ENCODE peak calls at places on chromosomes 11 and 22, in ten cellular contexts. Z is adrenal gland; K is RCC 7860; Y is RPMI7951; U is EL; B is progenitor cell of endocrine pancreas; O is stimulated activated effector memory CD8-positive, alpha-beta T cell treated with anti-CD3 and anti-CD28 coated beads, Interleukin-12 subunit alpha, Interleukin-12 subunit beta, amount 100 ng/mL, for 72 hours; D is anterior cingulate cortex; F is HFF-Myc; M is cardiac fibroblast. T is an unnamed sample.

GRCh38 chr22:46413725-46414379 is 78.3 kb downstream of the TRMU start:
- DNase-seq in M (no peak), K (no peak), D (no peak), O (no peak), Z (no peak), B (no peak), Y (no peak), F (no peak), U (no peak), T (no peak)

GRCh38 chr22:44337658-44338004 is 24.9 kb upstream of the SHISAL1 start:
- DNase-seq in O (no peak), D (no peak), Z (peak; percentile 37), U (peak; percentile 67), M (peak; percentile 72), Y (peak; percentile 74), K (peak; percentile 43), F (no peak), B (no peak), T (peak; percentile 73)

GRCh38 chr22:40449676-40450035 is 79.3 kb downstream of the SGSM3 start:
- DNase-seq in Z (peak; percentile 16), B (no peak), K (no peak), F (peak; percentile 14), Y (peak; percentile 47), D (no peak), M (peak; percentile 79), O (no peak), U (peak; percentile 76), T (no peak)

GRCh38 chr11:65355013-65355775 is 643 bp downstream of the TIGD3 start:
- DNase-seq in Z (peak; percentile 49), Y (no peak), M (no peak), K (no peak), D (no peak), B (no peak), O (peak; percentile 68), F (no peak), U (peak; percentile 27), T (peak; percentile 52)

GRCh38 chr22:25760294-25760693 is 18.3 kb downstream of the MYO18B start:
- DNase-seq in Y (no peak), F (no peak), K (no peak), O (no peak), M (peak; percentile 29), B (no peak), U (peak; percentile 39), Z (no peak), D (no peak), T (no peak)

GRCh38 chr11:12224537-12224893 is 114.1 kb downstream of the MICAL2 start:
- DNase-seq in Z (peak; percentile 75), D (no peak), K (peak; percentile 81), U (peak; percentile 63), B (no peak), M (peak; percentile 93), O (peak; percentile 92), Y (peak; percentile 97), F (no peak), T (no peak)

GRCh38 chr11:85751738-85752137 is 59.2 kb downstream of the SYTL2 start:
- DNase-seq in Y (no peak), Z (no peak), F (no peak), U (peak; percentile 55), O (no peak), K (no peak), D (no peak), M (no peak), B (no peak), T (no peak)

GRCh38 chr22:41352058-41352457 is 29.7 kb upstream of the TEF start:
- DNase-seq in D (no peak), Z (no peak), K (peak; percentile 34), M (peak; percentile 47), B (no peak), O (no peak), F (no peak), Y (peak; percentile 19), U (peak; percentile 77), T (no peak)

GRCh38 chr11:111440416-111441205 is 61.5 kb upstream of the POU2AF1 start:
- DNase-seq in M (no peak), F (no peak), K (no peak), U (no peak), D (no peak), O (no peak), B (no peak), Z (no peak), Y (no peak), T (no peak)

GRCh38 chr11:8870461-8871282 is 40.3 kb upstream of the AKIP1 start:
- DNase-seq in M (peak; percentile 80), O (no peak), Y (peak; percentile 76), U (peak; percentile 68), F (no peak), Z (peak; percentile 57), D (no peak), B (peak; percentile 38), K (peak; percentile 29), T (peak; percentile 59)

GRCh38 chr22:26589845-26590524 is at the start of gene TPST2:
- DNase-seq in Y (peak; percentile 75), B (peak; percentile 65), Z (peak; percentile 79), K (peak; percentile 53), M (peak; percentile 80), F (no peak), U (peak; percentile 78), D (no peak), O (peak; percentile 88), T (peak; percentile 85)

GRCh38 chr22:24417901-24418641 is 9.3 kb upstream of the ADORA2A start:
- DNase-seq in Y (no peak), B (no peak), Z (no peak), F (no peak), M (peak; percentile 27), K (no peak), U (no peak), D (no peak), O (no peak), T (no peak)